ENCODE peak calls at places on chromosomes 6 and 20, in five cellular contexts. E is RPMI7951, R is bronchial epithelial cell, K is EL, F is GM23338. Q is an unnamed sample.

GRCh38 chr6:43735642-43736199 is 34.3 kb upstream of the VEGFA start:
- DNase-seq in K (no peak), F (no peak), R (peak; percentile 62), E (no peak), Q (no peak)

GRCh38 chr6:155013457-155013876 is 18.4 kb downstream of the TIAM2 start:
- DNase-seq in R (no peak), F (no peak), K (no peak), E (no peak), Q (no peak)

GRCh38 chr6:163904161-163904560 is 489.6 kb downstream of the QKI start:
- DNase-seq in E (no peak), F (no peak), R (no peak), K (no peak), Q (no peak)

GRCh38 chr6:109053285-109053684 is 41.4 kb downstream of the SESN1 start:
- DNase-seq in E (no peak), F (peak; percentile 39), K (no peak), R (no peak), Q (no peak)

GRCh38 chr20:24503352-24503931 is 34.0 kb downstream of the SYNDIG1 start:
- DNase-seq in K (no peak), R (no peak), E (peak; percentile 80), F (no peak), Q (peak; percentile 16)

GRCh38 chr6:44049163-44049988 is 77.9 kb downstream of the MRPL14 start:
- DNase-seq in K (peak; percentile 53), E (peak; percentile 83), R (peak; percentile 73), F (no peak), Q (peak; percentile 78)

GRCh38 chr20:5612476-5613291 is 137.5 kb upstream of the SHLD1 start:
- DNase-seq in R (peak; percentile 64), F (no peak), K (peak; percentile 37), E (peak; percentile 83), Q (peak; percentile 54)

GRCh38 chr6:53566755-53567154 is 21.9 kb upstream of the GCLC start:
- DNase-seq in R (no peak), E (no peak), F (no peak), K (no peak), Q (no peak)

GRCh38 chr6:123655520-123656306 is 19.0 kb upstream of the TRDN start:
- DNase-seq in R (no peak), F (no peak), K (peak; percentile 6), E (peak; percentile 51), Q (peak; percentile 39)

GRCh38 chr6:143236151-143236788 is 175.6 kb downstream of the AIG1 start:
- DNase-seq in F (peak; percentile 36), R (no peak), K (peak; percentile 50), E (peak; percentile 66), Q (peak; percentile 25)

GRCh38 chr20:17875981-17876385 is 92.6 kb downstream of the SNX5 start:
- DNase-seq in F (peak; percentile 45), K (no peak), R (no peak), E (no peak), Q (no peak)

GRCh38 chr20:33811763-33812672 is 870 bp downstream of the CHMP4B start:
- DNase-seq in K (peak; percentile 91), F (peak; percentile 57), E (peak; percentile 84), R (peak; percentile 92), Q (peak; percentile 96)

GRCh38 chr6:149320745-149321240 is 3.3 kb downstream of the TAB2 start:
- DNase-seq in F (no peak), K (no peak), E (no peak), R (no peak), Q (no peak)

GRCh38 chr6:26071135-26071534 is 16.1 kb upstream of the HFE start:
- DNase-seq in F (no peak), E (peak; percentile 58), R (no peak), K (peak; percentile 15), Q (peak; percentile 11)

GRCh38 chr20:45823949-45824835 is 2.9 kb downstream of the TNNC2 start:
- DNase-seq in R (peak; percentile 28), F (peak; percentile 89), E (peak; percentile 57), K (peak; percentile 33), Q (peak; percentile 60)

GRCh38 chr6:85923013-85923430 is 280.3 kb upstream of the SYNCRIP start:
- DNase-seq in F (peak; percentile 87), E (peak; percentile 44), R (peak; percentile 73), K (peak; percentile 48), Q (peak; percentile 62)

GRCh38 chr6:168611691-168612090 is 170.7 kb downstream of the SMOC2 start:
- DNase-seq in K (no peak), E (no peak), R (no peak), F (no peak), Q (no peak)

GRCh38 chr6:157661652-157662051 is 161.4 kb upstream of the SNX9 start:
- DNase-seq in K (no peak), E (no peak), F (no peak), R (no peak), Q (no peak)

GRCh38 chr6:55892749-55893357 is 17.5 kb upstream of the BMP5 start:
- DNase-seq in R (no peak), E (no peak), F (no peak), K (peak; percentile 36), Q (no peak)

GRCh38 chr20:63488331-63489251 is 10.3 kb downstream of the EEF1A2 start:
- DNase-seq in R (no peak), E (no peak), F (peak; percentile 66), K (no peak), Q (no peak)

GRCh38 chr6:111871725-111872520 is 1.3 kb downstream of the FYN start:
- DNase-seq in K (peak; percentile 71), R (no peak), E (peak; percentile 55), F (peak; percentile 70), Q (peak; percentile 60)

GRCh38 chr6:111625511-111626331 is 20.0 kb upstream of the TRAF3IP2 start:
- DNase-seq in R (peak; percentile 29), K (peak; percentile 65), E (peak; percentile 65), F (no peak), Q (peak; percentile 76)

GRCh38 chr20:1014471-1014870 is 12.4 kb upstream of the RSPO4 start:
- DNase-seq in R (no peak), F (no peak), K (no peak), E (no peak), Q (no peak)

GRCh38 chr20:61902213-61902869 is 163.3 kb downstream of the TAF4 start:
- DNase-seq in R (no peak), K (no peak), F (no peak), E (no peak), Q (no peak)

GRCh38 chr20:47359533-47360206 is 3.2 kb upstream of the ZMYND8 start:
- DNase-seq in E (no peak), K (no peak), R (no peak), F (no peak), Q (no peak)

GRCh38 chr20:32457476-32457986 is 99.4 kb downstream of the ASXL1 start:
- DNase-seq in R (peak; percentile 22), E (peak; percentile 63), K (peak; percentile 79), F (peak; percentile 99), Q (peak; percentile 79)

GRCh38 chr6:14883921-14884320 is 361.9 kb upstream of the JARID2 start:
- DNase-seq in R (no peak), E (peak; percentile 84), K (peak; percentile 22), F (peak; percentile 67), Q (no peak)

GRCh38 chr6:112320561-112321300 is 26.4 kb upstream of the RFPL4B start:
- DNase-seq in F (no peak), E (no peak), K (peak; percentile 34), R (peak; percentile 42), Q (peak; percentile 49)

GRCh38 chr6:42230320-42231034 is 12.8 kb upstream of the MRPS10 start:
- DNase-seq in F (peak; percentile 57), E (no peak), K (no peak), R (no peak), Q (peak; percentile 53)

GRCh38 chr6:24504642-24505586 is 10.1 kb downstream of the ALDH5A1 start:
- DNase-seq in F (no peak), R (peak; percentile 85), K (peak; percentile 7), E (peak; percentile 35), Q (no peak)

GRCh38 chr20:64055893-64056638 is 6.6 kb upstream of the SOX18 start:
- DNase-seq in E (peak; percentile 43), K (no peak), R (no peak), F (peak; percentile 26), Q (no peak)

GRCh38 chr20:17343631-17344447 is 117.0 kb downstream of the PCSK2 start:
- DNase-seq in R (no peak), E (peak; percentile 9), F (no peak), K (no peak), Q (no peak)

GRCh38 chr20:56926501-56926900 is 297.4 kb downstream of the TFAP2C start:
- DNase-seq in F (no peak), K (no peak), E (no peak), R (no peak), Q (no peak)

GRCh38 chr6:2828629-2829028 is 13.0 kb downstream of the SERPINB1 start:
- DNase-seq in R (no peak), E (no peak), F (no peak), K (no peak), Q (no peak)

GRCh38 chr20:8248051-8248450 is 116.0 kb downstream of the PLCB1 start:
- DNase-seq in K (no peak), R (no peak), E (no peak), F (no peak), Q (no peak)